ENCODE peak calls at places on chromosomes 13 and 19, in five cellular contexts. R is endodermal cell, G is hypothalamus, U is WTC11, K is occipital lobe. Q is an unnamed sample.

GRCh38 chr19:4014541-4015491 is 7.3 kb downstream of the PIAS4 start:
- DNase-seq in G (no peak), K (no peak), U (peak), R (peak), Q (no peak)

GRCh38 chr13:111395511-111396393 is 75.3 kb downstream of the TEX29 start:
- DNase-seq in U (no peak), K (no peak), R (peak), G (no peak), Q (no peak)

GRCh38 chr13:26433776-26434175 is 123.7 kb upstream of the WASF3 start:
- DNase-seq in G (no peak), R (no peak), U (no peak), K (no peak), Q (no peak)

GRCh38 chr13:27964741-27965323 is 4.3 kb downstream of the CDX2 start:
- DNase-seq in U (no peak), R (peak), G (no peak), K (no peak), Q (no peak)

GRCh38 chr13:45276887-45277286 is 64.1 kb downstream of the TPT1 start:
- DNase-seq in R (no peak), U (no peak), G (no peak), K (no peak), Q (no peak)

GRCh38 chr19:3073159-3073563 is 10.9 kb upstream of the TLE5 start:
- DNase-seq in K (no peak), U (no peak), G (no peak), R (no peak), Q (peak)

GRCh38 chr13:106471957-106472543 is 63.4 kb downstream of the EFNB2 start:
- DNase-seq in K (no peak), U (peak), R (peak), G (peak), Q (no peak)

GRCh38 chr13:113086031-113086750 is 19.4 kb upstream of the F7 start:
- DNase-seq in R (peak), G (no peak), U (peak), K (no peak), Q (peak)

GRCh38 chr19:13817615-13818371 is 22.6 kb downstream of the ZSWIM4 start:
- DNase-seq in G (no peak), R (peak), U (peak), K (no peak), Q (no peak)

GRCh38 chr19:40623403-40624239 is 22.5 kb downstream of the LTBP4 start:
- DNase-seq in K (no peak), R (peak), U (peak), G (peak), Q (peak)

GRCh38 chr13:31987535-31988170 is 43.9 kb upstream of the FRY start:
- DNase-seq in U (no peak), R (no peak), K (no peak), G (no peak), Q (no peak)

GRCh38 chr19:39046037-39046821 is 13.9 kb upstream of the FBXO27 start:
- DNase-seq in K (no peak), R (peak), U (no peak), G (no peak), Q (peak)

GRCh38 chr19:29492761-29493160 is 33.0 kb upstream of the VSTM2B start:
- DNase-seq in G (no peak), K (no peak), U (no peak), R (peak), Q (no peak)

GRCh38 chr13:64938660-64939059 is 2291.5 kb downstream of the PCDH9 start:
- DNase-seq in R (no peak), U (no peak), K (no peak), G (no peak), Q (no peak)

GRCh38 chr13:101452519-101453485 is at the start of gene ITGBL1:
- DNase-seq in U (no peak), G (no peak), K (no peak), R (peak), Q (peak)

GRCh38 chr13:86684402-86684801 is 885.2 kb upstream of the SLITRK6 start:
- DNase-seq in U (no peak), R (no peak), G (no peak), K (no peak), Q (no peak)

GRCh38 chr19:38270587-38271167 is 6.3 kb downstream of the SPINT2 start:
- DNase-seq in G (no peak), U (no peak), R (no peak), K (no peak), Q (no peak)

GRCh38 chr19:11539495-11540365 is 1.1 kb downstream of the CNN1 start:
- DNase-seq in U (peak), R (peak), G (no peak), K (no peak), Q (peak)

GRCh38 chr19:46412034-46412982 is 1.1 kb downstream of the CCDC8 start:
- DNase-seq in G (no peak), R (peak), K (no peak), U (no peak), Q (no peak)

GRCh38 chr13:27641711-27642502 is 20.2 kb downstream of the POLR1D start:
- DNase-seq in G (no peak), K (no peak), U (no peak), R (no peak), Q (no peak)

GRCh38 chr13:28489975-28490550 is 4.9 kb downstream of the FLT1 start:
- DNase-seq in R (no peak), U (no peak), K (no peak), G (no peak), Q (no peak)

GRCh38 chr13:81318231-81319019 is 977.5 kb upstream of the SPRY2 start:
- DNase-seq in U (no peak), G (no peak), R (no peak), K (no peak), Q (no peak)

GRCh38 chr13:110882228-110882627 is 32.6 kb downstream of the ANKRD10 start:
- DNase-seq in R (no peak), K (no peak), G (no peak), U (no peak), Q (peak)

GRCh38 chr13:102699419-102699961 is 4.6 kb upstream of the METTL21C start:
- DNase-seq in G (no peak), U (no peak), K (no peak), R (no peak), Q (no peak)

GRCh38 chr13:110305949-110306339 is 1.0 kb downstream of the COL4A1 start:
- DNase-seq in R (peak), K (no peak), U (no peak), G (no peak), Q (peak)

GRCh38 chr13:42709276-42709675 is 72.1 kb upstream of the FAM216B start:
- DNase-seq in R (no peak), K (no peak), G (no peak), U (no peak), Q (no peak)

GRCh38 chr13:61277088-61277487 is 138.6 kb downstream of the PCDH20 start:
- DNase-seq in R (no peak), G (no peak), K (no peak), U (no peak), Q (no peak)

GRCh38 chr13:31908696-31909386 is 122.7 kb upstream of the FRY start:
- DNase-seq in G (no peak), U (no peak), R (no peak), K (no peak), Q (no peak)

GRCh38 chr19:17348700-17349099 is 11.3 kb downstream of the GTPBP3 start:
- DNase-seq in R (peak), G (no peak), U (peak), K (no peak), Q (no peak)

GRCh38 chr19:11148001-11148400 is 7.6 kb downstream of the SPC24 start:
- DNase-seq in G (no peak), K (no peak), U (no peak), R (no peak), Q (no peak)

GRCh38 chr13:80132741-80133601 is 208.0 kb downstream of the SPRY2 start:
- DNase-seq in U (no peak), G (peak), K (peak), R (peak), Q (peak)

Q was measured in WERI-Rb-1.